ENCODE peak calls at places on chromosomes 11 and 22, in ten cellular contexts. D is choroid plexus epithelial cell; F is fibroblast of lung; T is foreskin fibroblast; V is AG09319; K is CD8-positive, alpha-beta T cell; S is GM12865; B is IMR-90; Z is cardiac fibroblast; H is tibial nerve. Y is an unnamed sample.
A peak's percentile ranks its signal among the peaks of the same experiment; 100 is the strongest.

GRCh38 chr11:69498614-69499175 is 17.2 kb downstream of the LINC01488 start:
- DNase-seq in D (no peak), F (no peak), T (no peak), V (no peak), K (no peak), S (no peak), B (no peak), Z (no peak), H (no peak), Y (no peak)

GRCh38 chr22:31241936-31242335 is 29.8 kb downstream of the LIMK2 start:
- DNase-seq in D (peak; percentile 47), F (no peak), T (peak; percentile 35), V (no peak), K (no peak), S (no peak), B (peak; percentile 90), Z (peak; percentile 54), H (no peak), Y (no peak)

GRCh38 chr11:3614742-3615171 is 27.0 kb downstream of the ART5 start:
- DNase-seq in D (no peak), F (no peak), T (no peak), V (no peak), K (no peak), S (peak; percentile 68), B (no peak), Z (no peak), H (no peak), Y (no peak)

GRCh38 chr22:44133901-44134511 is 46.7 kb upstream of the PARVG start:
- DNase-seq in D (peak; percentile 86), F (peak; percentile 29), T (no peak), V (no peak), K (no peak), S (no peak), B (no peak), Z (peak; percentile 18), H (no peak), Y (no peak)

GRCh38 chr11:762421-763072 is 14.7 kb downstream of the GATD1 start:
- DNase-seq in D (peak; percentile 72), F (peak; percentile 78), T (peak; percentile 88), V (no peak), K (no peak), S (no peak), B (peak; percentile 74), Z (peak; percentile 93), H (no peak), Y (no peak)

GRCh38 chr22:16974298-16975084 is 33.5 kb downstream of the GAB4 start:
- DNase-seq in D (no peak), F (no peak), T (no peak), V (no peak), K (no peak), S (no peak), B (no peak), Z (no peak), H (no peak), Y (no peak)

GRCh38 chr11:106480581-106481185 is 403.2 kb downstream of the AASDHPPT start:
- DNase-seq in D (peak; percentile 75), F (no peak), T (no peak), V (no peak), K (no peak), S (no peak), B (peak; percentile 30), Z (no peak), H (no peak), Y (no peak)

GRCh38 chr22:48578138-48579034 is 1249.3 kb downstream of the BRD1 start:
- DNase-seq in D (no peak), F (no peak), T (no peak), V (no peak), K (no peak), S (no peak), B (no peak), Z (no peak), H (no peak), Y (peak; percentile 31)

GRCh38 chr11:64000740-64001514 is 14.7 kb downstream of the OTUB1 start:
- DNase-seq in D (no peak), F (no peak), T (no peak), V (no peak), K (no peak), S (no peak), B (no peak), Z (no peak), H (no peak), Y (no peak)

GRCh38 chr11:88175004-88175706 is at the start of gene RAB38:
- DNase-seq in D (peak; percentile 20), F (peak; percentile 20), T (no peak), V (no peak), K (no peak), S (peak; percentile 59), B (peak; percentile 21), Z (no peak), H (no peak), Y (peak; percentile 20)

GRCh38 chr11:109775686-109776085 is 317.5 kb upstream of the ZC3H12C start:
- DNase-seq in D (no peak), F (no peak), T (no peak), V (no peak), K (no peak), S (no peak), B (no peak), Z (no peak), H (no peak), Y (no peak)

GRCh38 chr11:57342702-57343101 is 4.5 kb downstream of the P2RX3 start:
- DNase-seq in D (no peak), F (no peak), T (no peak), V (no peak), K (no peak), S (no peak), B (no peak), Z (no peak), H (no peak), Y (no peak)

GRCh38 chr11:119643212-119643877 is 85.7 kb downstream of the NECTIN1 start:
- DNase-seq in D (no peak), F (no peak), T (no peak), V (no peak), K (no peak), S (no peak), B (no peak), Z (no peak), H (no peak), Y (no peak)

GRCh38 chr22:31045900-31046587 is 35.1 kb upstream of the SMTN start:
- DNase-seq in D (no peak), F (no peak), T (no peak), V (no peak), K (no peak), S (no peak), B (no peak), Z (no peak), H (no peak), Y (no peak)

GRCh38 chr22:36331912-36332622 is 55.7 kb downstream of the MYH9 start:
- DNase-seq in D (peak; percentile 67), F (peak; percentile 70), T (peak; percentile 58), V (no peak), K (peak; percentile 57), S (peak; percentile 75), B (peak; percentile 49), Z (peak; percentile 66), H (peak; percentile 58), Y (no peak)

GRCh38 chr22:17907731-17908051 is 116.7 kb downstream of the MICAL3 start:
- DNase-seq in D (no peak), F (no peak), T (no peak), V (no peak), K (no peak), S (no peak), B (no peak), Z (no peak), H (no peak), Y (no peak)

GRCh38 chr11:91244921-91245320 is 979.7 kb upstream of the FAT3 start:
- DNase-seq in D (no peak), F (no peak), T (no peak), V (no peak), K (no peak), S (no peak), B (no peak), Z (no peak), H (no peak), Y (no peak)

GRCh38 chr11:85575388-85575787 is 51.8 kb downstream of the DLG2 start:
- DNase-seq in D (no peak), F (no peak), T (no peak), V (no peak), K (no peak), S (no peak), B (no peak), Z (no peak), H (no peak), Y (no peak)

GRCh38 chr22:36797334-36797733 is 19.5 kb downstream of the PVALB start:
- DNase-seq in D (no peak), F (no peak), T (no peak), V (no peak), K (no peak), S (no peak), B (no peak), Z (no peak), H (no peak), Y (no peak)

GRCh38 chr11:19800714-19801519 is 88.3 kb downstream of the NAV2 start:
- DNase-seq in D (peak; percentile 16), F (no peak), T (no peak), V (no peak), K (no peak), S (no peak), B (no peak), Z (no peak), H (no peak), Y (no peak)
- TF ChIP-seq CTCF in D (peak; percentile 47), F (peak; percentile 16), T (no peak), V (peak; percentile 6), K (no peak), S (no peak), B (no peak), Z (peak; percentile 15), H (no peak), Y (peak; percentile 39)

GRCh38 chr22:19718255-19719054 is 4.2 kb downstream of the SEPTIN5 start:
- DNase-seq in D (no peak), F (no peak), T (no peak), V (no peak), K (no peak), S (no peak), B (no peak), Z (no peak), H (no peak), Y (no peak)
- TF ChIP-seq CTCF in D (no peak), F (no peak), T (no peak), V (no peak), K (peak; percentile 18), S (no peak), B (no peak), Z (no peak), H (no peak), Y (peak; percentile 23)

GRCh38 chr11:124953753-124954624 is at the start of gene CCDC15:
- DNase-seq in D (peak; percentile 97), F (peak; percentile 96), T (peak; percentile 97), V (peak; percentile 91), K (peak; percentile 96), S (peak; percentile 97), B (peak; percentile 97), Z (peak; percentile 97), H (peak; percentile 95), Y (peak; percentile 92)
- TF ChIP-seq CTCF in D (no peak), F (no peak), T (no peak), V (no peak), K (no peak), S (no peak), B (peak; percentile 3), Z (no peak), H (no peak), Y (no peak)

DNA sequence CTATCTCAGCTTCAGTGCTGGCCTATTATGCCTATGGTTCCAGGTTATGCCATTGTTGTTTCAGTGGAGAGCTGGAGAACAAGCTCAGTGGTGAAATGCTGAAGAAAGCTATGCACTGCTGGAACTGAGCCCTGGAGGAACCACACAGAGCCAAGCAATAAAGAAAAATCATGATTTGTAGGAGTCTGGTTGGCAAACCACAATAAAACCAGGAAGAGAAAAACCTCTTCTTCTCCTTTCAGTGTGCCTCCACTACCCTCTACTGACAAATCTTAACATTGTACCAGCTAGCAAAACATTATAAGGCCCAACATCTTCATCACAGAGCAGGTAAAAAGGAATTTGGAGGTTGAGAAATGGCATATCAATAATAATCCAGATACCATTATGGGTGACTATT is 5.3 kb downstream of the OR51F2 start:
- DNase-seq in D (peak; percentile 22), F (no peak), T (no peak), V (no peak), K (no peak), S (no peak), B (peak; percentile 44), Z (peak; percentile 38), H (no peak), Y (no peak)
- TF ChIP-seq CTCF in D (no peak), F (peak; percentile 32), T (no peak), V (no peak), K (no peak), S (peak; percentile 25), B (peak; percentile 69), Z (peak; percentile 34), H (no peak), Y (peak; percentile 45)

Y was measured in neural crest cell.